ENCODE peak calls at places on chromosomes 16 and 17, in four cellular contexts. F is ELF-1; A is stimulated activated effector memory CD8-positive, alpha-beta T cell treated with anti-CD3 and anti-CD28 coated beads, Interleukin-12 subunit alpha, Interleukin-12 subunit beta, amount 100 ng/mL, for 72 hours; I is cardiac muscle cell. B is an unnamed sample.

GRCh38 chr17:32259596-32259995 is 6.0 kb upstream of the RHBDL3 start:
- DNase-seq in F (no peak), A (no peak), I (peak; percentile 63), B (no peak)

GRCh38 chr16:3718019-3718391 is 681 bp upstream of the TRAP1 start:
- DNase-seq in F (no peak), A (no peak), I (peak; percentile 4), B (no peak)

GRCh38 chr16:70162041-70162451 is 11.5 kb upstream of the CLEC18C start:
- DNase-seq in F (no peak), A (no peak), I (peak; percentile 34), B (no peak)

GRCh38 chr17:15496735-15497134 is 29.3 kb upstream of the CDRT4 start:
- DNase-seq in F (no peak), A (no peak), I (no peak), B (no peak)

GRCh38 chr17:29219378-29220047 is 27.1 kb upstream of the CRYBA1 start:
- DNase-seq in F (peak; percentile 87), A (peak; percentile 63), I (peak; percentile 90), B (peak; percentile 81)

GRCh38 chr16:88923926-88924833 is 52.8 kb downstream of the CBFA2T3 start:
- DNase-seq in F (peak; percentile 61), A (no peak), I (no peak), B (peak; percentile 45)

GRCh38 chr16:82062645-82063058 is 27.6 kb downstream of the HSD17B2 start:
- DNase-seq in F (no peak), A (no peak), I (peak; percentile 81), B (no peak)

GRCh38 chr17:62064791-62065563 is at the start of gene MED13:
- DNase-seq in F (peak; percentile 34), A (peak; percentile 45), I (peak; percentile 44), B (peak; percentile 73)

GRCh38 chr17:50935201-50936124 is 69.3 kb upstream of the TOB1 start:
- DNase-seq in F (no peak), A (no peak), I (no peak), B (peak; percentile 74)

GRCh38 chr17:27428781-27429505 is 27.3 kb upstream of the KSR1 start:
- DNase-seq in F (no peak), A (no peak), I (no peak), B (no peak)

GRCh38 chr17:16322636-16323035 is 30.6 kb downstream of the CENPV start:
- DNase-seq in F (no peak), A (no peak), I (peak; percentile 19), B (no peak)

GRCh38 chr17:45318561-45319230 is 1.9 kb upstream of the MAP3K14 start:
- DNase-seq in F (no peak), A (no peak), I (no peak), B (no peak)

GRCh38 chr17:6019959-6020358 is 50.2 kb upstream of the WSCD1 start:
- DNase-seq in F (no peak), A (no peak), I (no peak), B (no peak)

GRCh38 chr16:21101631-21102420 is 48.8 kb downstream of the DNAH3 start:
- DNase-seq in F (no peak), A (peak; percentile 7), I (peak; percentile 53), B (peak; percentile 58)

GRCh38 chr17:80633197-80633596 is 88.6 kb downstream of the RPTOR start:
- DNase-seq in F (peak; percentile 47), A (no peak), I (no peak), B (no peak)

GRCh38 chr16:391885-392335 is 5.1 kb upstream of the NME4 start:
- DNase-seq in F (peak; percentile 93), A (peak; percentile 74), I (peak; percentile 75), B (peak; percentile 86)

GRCh38 chr16:51839697-51840462 is 688.8 kb upstream of the SALL1 start:
- DNase-seq in F (peak; percentile 18), A (no peak), I (no peak), B (no peak)

GRCh38 chr17:36808181-36808661 is 129.1 kb upstream of the LHX1 start:
- DNase-seq in F (peak; percentile 56), A (no peak), I (peak; percentile 20), B (peak; percentile 75)

GRCh38 chr17:48100591-48101011 is 677 bp downstream of the CBX1 start:
- DNase-seq in F (peak; percentile 92), A (peak; percentile 11), I (peak; percentile 67), B (peak; percentile 71)

GRCh38 chr17:2798679-2799078 is 2.4 kb downstream of the RAP1GAP2 start:
- DNase-seq in F (peak; percentile 80), A (no peak), I (no peak), B (no peak)

GRCh38 chr17:81022371-81022729 is 12.6 kb upstream of the BAIAP2 start:
- DNase-seq in F (no peak), A (no peak), I (no peak), B (no peak)

GRCh38 chr17:37276475-37276874 is 99.3 kb upstream of the C17orf78 start:
- DNase-seq in F (no peak), A (no peak), I (no peak), B (no peak)

GRCh38 chr17:58308985-58309917 is 19.3 kb downstream of the TSPOAP1 start:
- DNase-seq in F (no peak), A (no peak), I (no peak), B (peak; percentile 10)

GRCh38 chr16:56275076-56275475 is 83.8 kb downstream of the GNAO1 start:
- DNase-seq in F (no peak), A (no peak), I (no peak), B (no peak)

GRCh38 chr17:75619506-75620431 is 13.5 kb upstream of the SMIM5 start:
- DNase-seq in F (peak; percentile 80), A (no peak), I (peak; percentile 50), B (peak; percentile 86)

GRCh38 chr16:88639231-88640038 is 1.1 kb downstream of the IL17C start:
- DNase-seq in F (peak; percentile 70), A (no peak), I (no peak), B (no peak)

GRCh38 chr17:7282752-7283321 is 1.3 kb downstream of the SLC2A4 start:
- DNase-seq in F (no peak), A (no peak), I (no peak), B (no peak)

GRCh38 chr17:39801055-39801454 is 63.1 kb downstream of the IKZF3 start:
- DNase-seq in F (no peak), A (no peak), I (no peak), B (no peak)

GRCh38 chr16:64412578-64413280 is 709.1 kb downstream of the CDH11 start:
- DNase-seq in F (no peak), A (no peak), I (peak; percentile 12), B (no peak)

GRCh38 chr16:31265329-31266245 is 5.8 kb downstream of the ITGAM start:
- DNase-seq in F (peak; percentile 31), A (peak; percentile 54), I (no peak), B (no peak)

GRCh38 chr16:9516444-9516843 is 425.0 kb downstream of the HAPSTR1 start:
- DNase-seq in F (no peak), A (no peak), I (no peak), B (no peak)

GRCh38 chr17:39995438-39995837 is 14.8 kb downstream of the PSMD3 start:
- DNase-seq in F (no peak), A (no peak), I (no peak), B (no peak)

GRCh38 chr16:68921654-68922053 is 78.3 kb downstream of the TANGO6 start:
- DNase-seq in F (no peak), A (no peak), I (peak; percentile 46), B (no peak)

GRCh38 chr16:85631802-85632393 is 18.8 kb downstream of the GSE1 start:
- DNase-seq in F (no peak), A (no peak), I (no peak), B (no peak)

GRCh38 chr17:51999654-52000053 is 158.9 kb downstream of the CA10 start:
- DNase-seq in F (no peak), A (no peak), I (no peak), B (no peak)